ENCODE peak calls at places on chromosomes 13 and 19, in nine cellular contexts. One of them, this sample, is unnamed. For H3K36me3, the result is how much of the 10 kb centered on the place peaks cover.

GRCh38 chr13:63092461-63092860 is 1676.8 kb upstream of the PCDH20 start:
- DNase-seq in psoas muscle: no peak
- DNase-seq in HCT116: no peak
- DNase-seq in mammary epithelial cell: no peak
- DNase-seq in cardiac muscle cell: no peak
- DNase-seq in tibial artery: no peak
- DNase-seq in tibial nerve: no peak
- DNase-seq in fibroblast of lung: peak
- DNase-seq in esophagus squamous epithelium: no peak
- DNase-seq in this sample: no peak

GRCh38 chr13:29964181-29964845 is 113.9 kb upstream of the UBL3 start:
- DNase-seq in psoas muscle: no peak
- DNase-seq in HCT116: no peak
- DNase-seq in mammary epithelial cell: no peak
- DNase-seq in cardiac muscle cell: no peak
- DNase-seq in tibial artery: no peak
- DNase-seq in tibial nerve: no peak
- DNase-seq in fibroblast of lung: no peak
- DNase-seq in esophagus squamous epithelium: no peak
- DNase-seq in this sample: no peak

GRCh38 chr13:88176231-88176630 is 505.1 kb downstream of the SLITRK5 start:
- DNase-seq in psoas muscle: no peak
- DNase-seq in HCT116: no peak
- DNase-seq in mammary epithelial cell: no peak
- DNase-seq in cardiac muscle cell: no peak
- DNase-seq in tibial artery: no peak
- DNase-seq in tibial nerve: no peak
- DNase-seq in fibroblast of lung: no peak
- DNase-seq in esophagus squamous epithelium: no peak
- DNase-seq in this sample: no peak

GRCh38 chr13:94683426-94683825 is 28.9 kb downstream of the SOX21 start:
- DNase-seq in psoas muscle: no peak
- DNase-seq in HCT116: no peak
- DNase-seq in mammary epithelial cell: no peak
- DNase-seq in cardiac muscle cell: no peak
- DNase-seq in tibial artery: no peak
- DNase-seq in tibial nerve: no peak
- DNase-seq in fibroblast of lung: no peak
- DNase-seq in esophagus squamous epithelium: no peak
- DNase-seq in this sample: no peak

GRCh38 chr13:77373541-77373940 is 46.6 kb upstream of the MYCBP2 start:
- DNase-seq in psoas muscle: no peak
- DNase-seq in HCT116: no peak
- DNase-seq in mammary epithelial cell: no peak
- DNase-seq in cardiac muscle cell: no peak
- DNase-seq in tibial artery: no peak
- DNase-seq in tibial nerve: no peak
- DNase-seq in fibroblast of lung: no peak
- DNase-seq in esophagus squamous epithelium: no peak
- DNase-seq in this sample: no peak

GRCh38 chr13:73870970-73871935 is 263.0 kb downstream of the KLF12 start:
- DNase-seq in psoas muscle: no peak
- DNase-seq in HCT116: no peak
- DNase-seq in mammary epithelial cell: no peak
- DNase-seq in cardiac muscle cell: peak
- DNase-seq in tibial artery: peak
- DNase-seq in tibial nerve: no peak
- DNase-seq in fibroblast of lung: peak
- DNase-seq in esophagus squamous epithelium: no peak
- DNase-seq in this sample: peak

GRCh38 chr19:6710273-6711077 is 10.0 kb downstream of the C3 start:
- DNase-seq in psoas muscle: peak
- DNase-seq in HCT116: no peak
- DNase-seq in mammary epithelial cell: no peak
- DNase-seq in cardiac muscle cell: no peak
- DNase-seq in tibial artery: no peak
- DNase-seq in tibial nerve: no peak
- DNase-seq in fibroblast of lung: no peak
- DNase-seq in esophagus squamous epithelium: no peak
- DNase-seq in this sample: no peak

GRCh38 chr19:55451522-55452380 is 8.7 kb upstream of the SHISA7 start:
- DNase-seq in psoas muscle: no peak
- DNase-seq in HCT116: no peak
- DNase-seq in mammary epithelial cell: no peak
- DNase-seq in cardiac muscle cell: no peak
- DNase-seq in tibial artery: no peak
- DNase-seq in tibial nerve: no peak
- DNase-seq in fibroblast of lung: no peak
- DNase-seq in esophagus squamous epithelium: no peak
- DNase-seq in this sample: no peak

GRCh38 chr13:101383595-101383994 is 32.7 kb downstream of the NALCN start:
- DNase-seq in psoas muscle: no peak
- DNase-seq in HCT116: no peak
- DNase-seq in mammary epithelial cell: no peak
- DNase-seq in cardiac muscle cell: no peak
- DNase-seq in tibial artery: no peak
- DNase-seq in tibial nerve: no peak
- DNase-seq in fibroblast of lung: no peak
- DNase-seq in esophagus squamous epithelium: no peak
- DNase-seq in this sample: no peak

GRCh38 chr13:36728006-36728405 is 54.2 kb downstream of the SERTM1 start:
- DNase-seq in psoas muscle: no peak
- DNase-seq in HCT116: no peak
- DNase-seq in mammary epithelial cell: no peak
- DNase-seq in cardiac muscle cell: no peak
- DNase-seq in tibial artery: no peak
- DNase-seq in tibial nerve: no peak
- DNase-seq in fibroblast of lung: no peak
- DNase-seq in esophagus squamous epithelium: no peak
- DNase-seq in this sample: no peak

GRCh38 chr13:26549713-26550112 is 7.8 kb upstream of the WASF3 start:
- DNase-seq in psoas muscle: no peak
- DNase-seq in HCT116: no peak
- DNase-seq in mammary epithelial cell: no peak
- DNase-seq in cardiac muscle cell: no peak
- DNase-seq in tibial artery: no peak
- DNase-seq in tibial nerve: no peak
- DNase-seq in fibroblast of lung: no peak
- DNase-seq in esophagus squamous epithelium: no peak
- DNase-seq in this sample: no peak

GRCh38 chr13:95073826-95074345 is 227.4 kb downstream of the ABCC4 start:
- DNase-seq in psoas muscle: no peak
- DNase-seq in HCT116: no peak
- DNase-seq in mammary epithelial cell: no peak
- DNase-seq in cardiac muscle cell: peak
- DNase-seq in tibial artery: no peak
- DNase-seq in tibial nerve: no peak
- DNase-seq in fibroblast of lung: peak
- DNase-seq in esophagus squamous epithelium: no peak
- DNase-seq in this sample: no peak

GRCh38 chr19:7869453-7869909 is 4.7 kb downstream of the PRR36 start:
- DNase-seq in psoas muscle: peak
- DNase-seq in HCT116: no peak
- DNase-seq in mammary epithelial cell: peak
- DNase-seq in cardiac muscle cell: peak
- DNase-seq in tibial artery: no peak
- DNase-seq in tibial nerve: no peak
- DNase-seq in fibroblast of lung: no peak
- DNase-seq in esophagus squamous epithelium: no peak
- DNase-seq in this sample: no peak

GRCh38 chr19:40322271-40322610 is 26.0 kb downstream of the C19orf47 start:
- DNase-seq in psoas muscle: no peak
- DNase-seq in HCT116: no peak
- DNase-seq in mammary epithelial cell: no peak
- DNase-seq in cardiac muscle cell: no peak
- DNase-seq in tibial artery: no peak
- DNase-seq in tibial nerve: no peak
- DNase-seq in fibroblast of lung: no peak
- DNase-seq in esophagus squamous epithelium: no peak
- DNase-seq in this sample: no peak
- H3K36me3 ChIP-seq in psoas muscle: half or more
- H3K36me3 ChIP-seq in HCT116: under half
- H3K36me3 ChIP-seq in mammary epithelial cell: under half
- H3K36me3 ChIP-seq in cardiac muscle cell: under half
- H3K36me3 ChIP-seq in tibial artery: half or more
- H3K36me3 ChIP-seq in tibial nerve: under half
- H3K36me3 ChIP-seq in fibroblast of lung: under half
- H3K36me3 ChIP-seq in esophagus squamous epithelium: under half
- H3K36me3 ChIP-seq in this sample: under half

DNA sequence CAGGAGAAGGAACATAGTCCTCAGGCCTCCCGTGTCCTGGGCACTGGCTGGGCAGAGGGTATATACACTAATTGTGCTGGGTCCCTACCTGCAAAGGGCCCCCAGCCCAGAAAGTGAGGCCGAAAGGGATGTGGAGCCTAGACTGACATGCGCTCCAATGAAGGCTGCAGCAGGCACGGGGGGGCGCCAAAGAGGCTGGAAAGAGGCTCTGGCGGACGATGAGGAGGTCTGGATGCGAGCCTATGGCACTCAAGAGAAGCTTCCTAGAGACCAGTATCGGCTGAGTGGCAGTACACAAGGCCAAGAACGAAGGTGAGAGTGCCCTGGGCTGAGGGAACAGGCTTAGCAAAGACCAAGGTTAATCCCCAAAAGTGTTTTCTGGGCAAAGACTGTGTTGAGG is 16.6 kb downstream of the VRK3 start:
- DNase-seq in psoas muscle: no peak
- DNase-seq in HCT116: no peak
- DNase-seq in mammary epithelial cell: no peak
- DNase-seq in cardiac muscle cell: no peak
- DNase-seq in tibial artery: no peak
- DNase-seq in tibial nerve: no peak
- DNase-seq in fibroblast of lung: no peak
- DNase-seq in esophagus squamous epithelium: no peak
- DNase-seq in this sample: no peak
- TF ChIP-seq CTCF in psoas muscle: no peak
- TF ChIP-seq CTCF in HCT116: peak
- TF ChIP-seq CTCF in mammary epithelial cell: no peak
- TF ChIP-seq CTCF in cardiac muscle cell: peak
- TF ChIP-seq CTCF in tibial artery: no peak
- TF ChIP-seq CTCF in tibial nerve: no peak
- TF ChIP-seq CTCF in fibroblast of lung: no peak
- TF ChIP-seq CTCF in esophagus squamous epithelium: no peak
- TF ChIP-seq CTCF in this sample: no peak

GRCh38 chr19:38831142-38831605 is 420 bp downstream of the ECH1 start:
- DNase-seq in psoas muscle: peak
- DNase-seq in HCT116: no peak
- DNase-seq in mammary epithelial cell: peak
- DNase-seq in cardiac muscle cell: peak
- DNase-seq in tibial artery: peak
- DNase-seq in tibial nerve: no peak
- DNase-seq in fibroblast of lung: peak
- DNase-seq in esophagus squamous epithelium: no peak
- DNase-seq in this sample: peak
- H3K4me3 ChIP-seq in psoas muscle: peak
- H3K4me3 ChIP-seq in HCT116: peak
- H3K4me3 ChIP-seq in mammary epithelial cell: peak
- H3K4me3 ChIP-seq in cardiac muscle cell: peak
- H3K4me3 ChIP-seq in tibial artery: peak
- H3K4me3 ChIP-seq in tibial nerve: peak
- H3K4me3 ChIP-seq in fibroblast of lung: peak
- H3K4me3 ChIP-seq in esophagus squamous epithelium: peak
- H3K4me3 ChIP-seq in this sample: peak

DNA sequence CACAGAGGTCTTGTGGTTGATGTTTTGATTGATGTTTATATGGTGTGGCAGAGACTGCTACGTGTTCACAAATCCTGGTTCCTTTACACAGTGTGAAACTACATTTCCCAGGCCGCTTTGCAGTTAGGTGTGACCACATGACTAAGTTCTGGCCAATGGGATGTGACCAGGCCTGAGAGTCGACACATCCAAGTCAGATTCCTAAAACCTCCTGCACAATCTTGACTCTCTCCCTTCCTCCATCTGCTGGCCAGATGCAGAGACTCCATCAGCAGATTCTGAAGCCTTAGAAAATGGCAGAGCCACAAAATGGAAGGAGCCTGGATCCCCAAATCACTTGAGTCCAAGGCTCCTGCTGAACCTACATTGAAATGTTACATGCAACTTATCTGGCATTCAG is 12.6 kb downstream of the CD37 start:
- DNase-seq in psoas muscle: no peak
- DNase-seq in HCT116: peak
- DNase-seq in mammary epithelial cell: peak
- DNase-seq in cardiac muscle cell: peak
- DNase-seq in tibial artery: no peak
- DNase-seq in tibial nerve: no peak
- DNase-seq in fibroblast of lung: peak
- DNase-seq in esophagus squamous epithelium: no peak
- DNase-seq in this sample: no peak
- H3K36me3 ChIP-seq in psoas muscle: half or more
- H3K36me3 ChIP-seq in HCT116: under half
- H3K36me3 ChIP-seq in mammary epithelial cell: under half
- H3K36me3 ChIP-seq in cardiac muscle cell: half or more
- H3K36me3 ChIP-seq in tibial artery: half or more
- H3K36me3 ChIP-seq in tibial nerve: under half
- H3K36me3 ChIP-seq in fibroblast of lung: under half
- H3K36me3 ChIP-seq in esophagus squamous epithelium: under half
- H3K36me3 ChIP-seq in this sample: under half

DNA sequence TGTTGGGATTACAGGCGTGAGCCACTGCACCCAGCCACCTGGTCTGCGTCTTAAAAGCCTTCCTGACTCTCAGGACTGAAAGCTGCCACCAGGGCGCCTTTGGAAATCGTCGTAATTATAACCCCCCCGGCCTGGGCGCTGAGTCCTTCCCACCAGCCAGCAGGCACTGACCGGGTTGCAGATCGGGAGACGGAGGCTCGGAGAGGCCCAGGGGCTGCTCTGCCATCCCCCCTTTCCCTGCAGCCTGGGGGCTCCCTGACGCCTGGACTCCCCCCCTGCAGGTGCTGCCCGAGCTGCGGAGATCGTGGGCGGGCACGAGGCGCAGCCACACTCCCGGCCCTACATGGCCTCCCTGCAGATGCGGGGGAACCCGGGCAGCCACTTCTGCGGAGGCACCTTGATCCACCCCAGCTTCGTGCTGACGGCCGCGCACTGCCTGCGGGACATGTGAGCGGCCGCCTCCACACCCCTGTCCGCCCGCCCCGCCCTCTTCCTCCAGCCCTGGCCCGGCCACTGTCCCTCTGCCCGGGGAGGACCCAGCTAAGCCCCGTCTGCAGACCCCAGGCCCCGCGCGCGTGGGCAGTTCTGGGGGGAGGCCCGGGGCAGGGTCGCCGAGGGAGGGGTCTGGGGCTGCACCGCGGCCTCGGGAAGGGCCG is 2.5 kb downstream of the PRTN3 start:
- DNase-seq in psoas muscle: no peak
- DNase-seq in HCT116: no peak
- DNase-seq in mammary epithelial cell: no peak
- DNase-seq in cardiac muscle cell: no peak
- DNase-seq in tibial artery: no peak
- DNase-seq in tibial nerve: no peak
- DNase-seq in fibroblast of lung: no peak
- DNase-seq in esophagus squamous epithelium: no peak
- DNase-seq in this sample: no peak
- TF ChIP-seq CTCF in psoas muscle: no peak
- TF ChIP-seq CTCF in HCT116: peak
- TF ChIP-seq CTCF in mammary epithelial cell: no peak
- TF ChIP-seq CTCF in cardiac muscle cell: no peak
- TF ChIP-seq CTCF in tibial artery: no peak
- TF ChIP-seq CTCF in tibial nerve: peak
- TF ChIP-seq CTCF in fibroblast of lung: no peak
- TF ChIP-seq CTCF in esophagus squamous epithelium: peak
- TF ChIP-seq CTCF in this sample: no peak